ENCODE peak calls at places on chromosomes 7 and 10, in seven cellular contexts. One of them, this sample, is unnamed.
A peak's percentile ranks its signal among the peaks of the same experiment; 100 is the strongest.

GRCh38 chr10:119997429-119997828 is 104.9 kb downstream of the SEC23IP start:
- DNase-seq in anterior cingulate cortex: no peak
- DNase-seq in cardiac fibroblast: no peak
- DNase-seq in lung microvascular endothelial cell: no peak
- DNase-seq in NCI-H748 treated with DMSO at 0.1 percent for 48 hours: no peak
- DNase-seq in C1 segment of cervical spinal cord: no peak
- DNase-seq in activated T-cell treated with anti-CD3 and anti-CD28 coated beads for 1 hour: no peak
- DNase-seq in this sample: no peak

GRCh38 chr10:128624656-128625530 is 498.7 kb upstream of the MKI67 start:
- DNase-seq in anterior cingulate cortex: no peak
- DNase-seq in cardiac fibroblast: no peak
- DNase-seq in lung microvascular endothelial cell: no peak
- DNase-seq in NCI-H748 treated with DMSO at 0.1 percent for 48 hours: no peak
- DNase-seq in C1 segment of cervical spinal cord: no peak
- DNase-seq in activated T-cell treated with anti-CD3 and anti-CD28 coated beads for 1 hour: no peak
- DNase-seq in this sample: no peak

GRCh38 chr7:132225216-132226030 is 350.8 kb downstream of the PLXNA4 start:
- DNase-seq in anterior cingulate cortex: no peak
- DNase-seq in cardiac fibroblast: no peak
- DNase-seq in lung microvascular endothelial cell: no peak
- DNase-seq in NCI-H748 treated with DMSO at 0.1 percent for 48 hours: no peak
- DNase-seq in C1 segment of cervical spinal cord: no peak
- DNase-seq in activated T-cell treated with anti-CD3 and anti-CD28 coated beads for 1 hour: no peak
- DNase-seq in this sample: no peak

GRCh38 chr7:1181031-1181430 is 21.0 kb upstream of the ZFAND2A start:
- DNase-seq in anterior cingulate cortex: no peak
- DNase-seq in cardiac fibroblast: no peak
- DNase-seq in lung microvascular endothelial cell: no peak
- DNase-seq in NCI-H748 treated with DMSO at 0.1 percent for 48 hours: no peak
- DNase-seq in C1 segment of cervical spinal cord: no peak
- DNase-seq in activated T-cell treated with anti-CD3 and anti-CD28 coated beads for 1 hour: no peak
- DNase-seq in this sample: no peak

GRCh38 chr7:47428052-47428779 is 153.7 kb downstream of the TNS3 start:
- DNase-seq in anterior cingulate cortex: peak; percentile 28
- DNase-seq in cardiac fibroblast: peak; percentile 47
- DNase-seq in lung microvascular endothelial cell: peak; percentile 62
- DNase-seq in NCI-H748 treated with DMSO at 0.1 percent for 48 hours: peak; percentile 80
- DNase-seq in C1 segment of cervical spinal cord: no peak
- DNase-seq in activated T-cell treated with anti-CD3 and anti-CD28 coated beads for 1 hour: no peak
- DNase-seq in this sample: no peak

GRCh38 chr7:99380032-99380822 is 5.7 kb downstream of the ARPC1B start:
- DNase-seq in anterior cingulate cortex: peak; percentile 31
- DNase-seq in cardiac fibroblast: peak; percentile 72
- DNase-seq in lung microvascular endothelial cell: no peak
- DNase-seq in NCI-H748 treated with DMSO at 0.1 percent for 48 hours: no peak
- DNase-seq in C1 segment of cervical spinal cord: no peak
- DNase-seq in activated T-cell treated with anti-CD3 and anti-CD28 coated beads for 1 hour: no peak
- DNase-seq in this sample: peak; percentile 80

GRCh38 chr7:676972-677385 is 49.5 kb upstream of the DNAAF5 start:
- DNase-seq in anterior cingulate cortex: no peak
- DNase-seq in cardiac fibroblast: no peak
- DNase-seq in lung microvascular endothelial cell: no peak
- DNase-seq in NCI-H748 treated with DMSO at 0.1 percent for 48 hours: no peak
- DNase-seq in C1 segment of cervical spinal cord: no peak
- DNase-seq in activated T-cell treated with anti-CD3 and anti-CD28 coated beads for 1 hour: no peak
- DNase-seq in this sample: no peak

GRCh38 chr7:28112056-28112455 is 68.5 kb downstream of the JAZF1 start:
- DNase-seq in anterior cingulate cortex: no peak
- DNase-seq in cardiac fibroblast: no peak
- DNase-seq in lung microvascular endothelial cell: no peak
- DNase-seq in NCI-H748 treated with DMSO at 0.1 percent for 48 hours: no peak
- DNase-seq in C1 segment of cervical spinal cord: no peak
- DNase-seq in activated T-cell treated with anti-CD3 and anti-CD28 coated beads for 1 hour: no peak
- DNase-seq in this sample: no peak

GRCh38 chr7:121369462-121369861 is 26.6 kb downstream of the FAM3C start:
- DNase-seq in anterior cingulate cortex: no peak
- DNase-seq in cardiac fibroblast: peak; percentile 55
- DNase-seq in lung microvascular endothelial cell: peak; percentile 64
- DNase-seq in NCI-H748 treated with DMSO at 0.1 percent for 48 hours: no peak
- DNase-seq in C1 segment of cervical spinal cord: no peak
- DNase-seq in activated T-cell treated with anti-CD3 and anti-CD28 coated beads for 1 hour: no peak
- DNase-seq in this sample: no peak

This sample was measured in CMK.